ENCODE peak calls at places on chromosomes 3 and 15, in four cellular contexts. One of them, this sample, is unnamed.
A peak's percentile ranks its signal among the peaks of the same experiment; 100 is the strongest.

GRCh38 chr15:48577495-48577894 is 68.0 kb downstream of the FBN1 start:
- DNase-seq in small intestine: no peak
- DNase-seq in IMR-90: no peak
- DNase-seq in MM.1S: peak; percentile 82
- DNase-seq in this sample: no peak

GRCh38 chr15:69997701-69998273 is 99.9 kb downstream of the TLE3 start:
- DNase-seq in IMR-90: peak; percentile 4
- DNase-seq in small intestine: peak; percentile 87
- DNase-seq in MM.1S: no peak
- DNase-seq in this sample: no peak

GRCh38 chr15:26352406-26352805 is 420.5 kb downstream of the GABRB3 start:
- DNase-seq in MM.1S: no peak
- DNase-seq in small intestine: no peak
- DNase-seq in IMR-90: no peak
- DNase-seq in this sample: no peak

GRCh38 chr3:195213639-195214315 is 57.2 kb downstream of the XXYLT1 start:
- DNase-seq in IMR-90: no peak
- DNase-seq in MM.1S: no peak
- DNase-seq in small intestine: no peak
- DNase-seq in this sample: no peak

GRCh38 chr3:105496343-105496742 is 129.6 kb downstream of the ALCAM start:
- DNase-seq in IMR-90: no peak
- DNase-seq in small intestine: no peak
- DNase-seq in MM.1S: no peak
- DNase-seq in this sample: no peak

GRCh38 chr3:137012097-137012501 is 54.3 kb downstream of the IL20RB start:
- DNase-seq in IMR-90: peak; percentile 71
- DNase-seq in MM.1S: no peak
- DNase-seq in small intestine: no peak
- DNase-seq in this sample: peak; percentile 70

GRCh38 chr3:159928692-159929091 is 59.9 kb upstream of the IL12A start:
- DNase-seq in small intestine: no peak
- DNase-seq in MM.1S: no peak
- DNase-seq in IMR-90: peak; percentile 98
- DNase-seq in this sample: no peak

GRCh38 chr3:57864853-57865252 is 108.7 kb downstream of the SLMAP start:
- DNase-seq in small intestine: no peak
- DNase-seq in IMR-90: peak; percentile 45
- DNase-seq in MM.1S: no peak
- DNase-seq in this sample: no peak

GRCh38 chr3:37770938-37771918 is 90.5 kb upstream of the CTDSPL start:
- DNase-seq in MM.1S: no peak
- DNase-seq in IMR-90: no peak
- DNase-seq in small intestine: no peak
- DNase-seq in this sample: no peak

GRCh38 chr3:126721246-126721645 is 17.2 kb downstream of the CHCHD6 start:
- DNase-seq in IMR-90: no peak
- DNase-seq in MM.1S: no peak
- DNase-seq in small intestine: no peak
- DNase-seq in this sample: no peak

GRCh38 chr15:63860161-63860954 is 26.6 kb upstream of the HERC1 start:
- DNase-seq in small intestine: peak; percentile 24
- DNase-seq in MM.1S: peak; percentile 27
- DNase-seq in IMR-90: no peak
- DNase-seq in this sample: no peak

GRCh38 chr3:41751597-41751996 is 210.3 kb downstream of the ULK4 start:
- DNase-seq in IMR-90: no peak
- DNase-seq in small intestine: no peak
- DNase-seq in MM.1S: no peak
- DNase-seq in this sample: no peak

GRCh38 chr3:1734494-1735122 is 364.1 kb upstream of the CNTN4 start:
- DNase-seq in IMR-90: no peak
- DNase-seq in MM.1S: no peak
- DNase-seq in small intestine: no peak
- DNase-seq in this sample: no peak

GRCh38 chr3:21464745-21465144 is 286.3 kb downstream of the ZNF385D start:
- DNase-seq in small intestine: no peak
- DNase-seq in IMR-90: no peak
- DNase-seq in MM.1S: no peak
- DNase-seq in this sample: no peak

GRCh38 chr3:177554900-177555759 is 357.8 kb upstream of the TBL1XR1 start:
- DNase-seq in MM.1S: peak; percentile 96
- DNase-seq in IMR-90: peak; percentile 64
- DNase-seq in small intestine: no peak
- DNase-seq in this sample: no peak

GRCh38 chr3:119831022-119831421 is 49.1 kb downstream of the NR1I2 start:
- DNase-seq in IMR-90: no peak
- DNase-seq in small intestine: peak; percentile 17
- DNase-seq in MM.1S: no peak
- DNase-seq in this sample: no peak

GRCh38 chr15:60344987-60345386 is 52.8 kb downstream of the ANXA2 start:
- DNase-seq in MM.1S: no peak
- DNase-seq in IMR-90: no peak
- DNase-seq in small intestine: no peak
- DNase-seq in this sample: no peak

GRCh38 chr15:37086521-37086920 is 13.8 kb downstream of the MEIS2 start:
- DNase-seq in MM.1S: no peak
- DNase-seq in small intestine: no peak
- DNase-seq in IMR-90: peak; percentile 7
- DNase-seq in this sample: no peak

GRCh38 chr3:155382396-155383042 is 89.0 kb upstream of the STRIT1 start:
- DNase-seq in IMR-90: peak; percentile 42
- DNase-seq in MM.1S: peak; percentile 48
- DNase-seq in small intestine: peak; percentile 79
- DNase-seq in this sample: no peak

GRCh38 chr3:34212671-34213070 is 414.2 kb downstream of the PDCD6IP start:
- DNase-seq in small intestine: peak; percentile 12
- DNase-seq in MM.1S: no peak
- DNase-seq in IMR-90: peak; percentile 4
- DNase-seq in this sample: no peak

GRCh38 chr15:80932989-80933388 is 56.6 kb downstream of the MESD start:
- DNase-seq in MM.1S: no peak
- DNase-seq in IMR-90: peak; percentile 93
- DNase-seq in small intestine: no peak
- DNase-seq in this sample: no peak

GRCh38 chr3:72848703-72849081 is 447 bp upstream of the SHQ1 start:
- DNase-seq in IMR-90: no peak
- DNase-seq in small intestine: no peak
- DNase-seq in MM.1S: peak; percentile 59
- DNase-seq in this sample: no peak

GRCh38 chr3:172056416-172056815 is 17.0 kb downstream of the FNDC3B start:
- DNase-seq in small intestine: peak; percentile 29
- DNase-seq in MM.1S: no peak
- DNase-seq in IMR-90: no peak
- DNase-seq in this sample: no peak
- H3K4me1 ChIP-seq in small intestine: peaks cover 17% of the 10 kb centered on the region
- H3K4me1 ChIP-seq in MM.1S: peaks cover 60% of the 10 kb centered on the region
- H3K4me1 ChIP-seq in IMR-90: peaks cover 17% of the 10 kb centered on the region
- H3K4me1 ChIP-seq in this sample: peaks cover 73% of the 10 kb centered on the region

GRCh38 chr3:171044384-171044783 is 17.9 kb upstream of the SLC2A2 start:
- DNase-seq in IMR-90: no peak
- DNase-seq in MM.1S: no peak
- DNase-seq in small intestine: no peak
- DNase-seq in this sample: no peak

GRCh38 chr3:171039674-171040073 is 13.2 kb upstream of the SLC2A2 start:
- DNase-seq in small intestine: no peak
- DNase-seq in IMR-90: no peak
- DNase-seq in MM.1S: no peak
- DNase-seq in this sample: no peak

GRCh38 chr3:171049831-171050444 is 23.4 kb upstream of the SLC2A2 start:
- DNase-seq in small intestine: peak; percentile 43
- DNase-seq in MM.1S: peak; percentile 74
- DNase-seq in IMR-90: peak; percentile 61
- DNase-seq in this sample: no peak

GRCh38 chr3:171044828-171045793 is 18.6 kb upstream of the SLC2A2 start:
- DNase-seq in IMR-90: peak; percentile 80
- DNase-seq in small intestine: no peak
- DNase-seq in MM.1S: no peak
- DNase-seq in this sample: no peak
- H3K27ac ChIP-seq in IMR-90: no peak overlapping the region
- H3K27ac ChIP-seq in small intestine: no peak overlapping the region
- H3K27ac ChIP-seq in MM.1S: no peak overlapping the region
- H3K27ac ChIP-seq in this sample: no peak overlapping the region

DNA sequence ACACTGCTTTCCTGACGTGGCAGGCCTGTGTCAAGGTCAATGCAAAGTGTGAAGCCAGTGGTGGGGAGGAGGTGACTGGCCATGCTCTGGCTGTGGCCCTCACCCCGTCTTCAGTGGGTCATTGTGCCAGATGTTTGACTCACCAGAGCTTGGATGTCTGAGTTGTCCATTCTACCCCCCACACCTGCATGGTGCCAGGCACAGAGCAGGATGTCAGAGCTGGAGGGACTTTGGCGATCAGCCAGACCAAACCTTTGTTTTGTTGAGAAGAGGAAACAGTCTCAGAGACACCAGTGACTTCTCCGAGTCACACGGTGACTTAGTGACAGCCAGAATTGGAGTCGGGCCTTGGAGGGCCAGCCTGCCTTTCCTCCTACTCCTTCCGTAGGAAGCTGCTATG is 49.5 kb downstream of the SMAD6 start:
- DNase-seq in small intestine: no peak
- DNase-seq in MM.1S: no peak
- DNase-seq in IMR-90: no peak
- DNase-seq in this sample: no peak
- H3K4me1 ChIP-seq in small intestine: no peaks in the 10 kb centered on the region
- H3K4me1 ChIP-seq in MM.1S: no peaks in the 10 kb centered on the region
- H3K4me1 ChIP-seq in IMR-90: peaks cover 39% of the 10 kb centered on the region
- H3K4me1 ChIP-seq in this sample: peaks cover 33% of the 10 kb centered on the region

GRCh38 chr3:15649831-15650230 is 48.3 kb downstream of the BTD start:
- DNase-seq in small intestine: no peak
- DNase-seq in IMR-90: no peak
- DNase-seq in MM.1S: peak; percentile 18
- DNase-seq in this sample: no peak

GRCh38 chr3:15646924-15647511 is 45.5 kb downstream of the BTD start:
- DNase-seq in IMR-90: peak; percentile 100
- DNase-seq in MM.1S: peak; percentile 73
- DNase-seq in small intestine: no peak
- DNase-seq in this sample: no peak

GRCh38 chr3:15645740-15646490 is 44.4 kb downstream of the BTD start:
- DNase-seq in small intestine: no peak
- DNase-seq in IMR-90: peak; percentile 94
- DNase-seq in MM.1S: no peak
- DNase-seq in this sample: no peak

GRCh38 chr3:15649341-15649740 is 47.8 kb downstream of the BTD start:
- DNase-seq in MM.1S: no peak
- DNase-seq in IMR-90: no peak
- DNase-seq in small intestine: peak; percentile 43
- DNase-seq in this sample: no peak

DNA sequence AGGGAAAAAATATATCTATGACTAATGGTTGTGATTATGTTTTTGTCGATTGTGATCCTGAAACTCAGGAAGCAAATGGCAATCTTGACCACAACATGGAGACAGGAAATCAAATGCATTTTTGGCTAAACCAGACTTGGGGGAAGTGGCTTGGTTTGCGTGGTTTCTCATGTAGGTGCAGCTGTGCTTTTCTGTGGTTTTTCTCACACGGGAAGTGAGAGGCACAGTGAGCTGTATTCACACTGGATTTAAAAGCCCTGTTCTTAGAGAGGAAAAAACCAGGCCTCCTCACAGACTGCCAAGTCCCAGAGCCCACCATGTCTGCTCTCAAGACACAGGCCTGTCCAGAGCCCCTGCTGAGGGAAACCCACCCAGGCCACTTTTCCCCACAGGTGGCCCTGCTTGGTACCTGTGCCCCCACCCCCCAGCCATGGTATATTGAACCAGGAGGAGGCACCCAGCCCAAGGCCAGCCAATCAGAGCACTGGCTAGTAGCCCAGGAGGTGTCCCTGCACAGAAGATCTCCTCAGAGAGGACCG is 46.2 kb downstream of the BTD start:
- DNase-seq in IMR-90: peak; percentile 99
- DNase-seq in small intestine: peak; percentile 38
- DNase-seq in MM.1S: peak; percentile 95
- DNase-seq in this sample: no peak
- H3K27ac ChIP-seq in IMR-90: peak overlapping the region; percentile 98
- H3K27ac ChIP-seq in small intestine: peak overlapping the region; percentile 84
- H3K27ac ChIP-seq in MM.1S: peak overlapping the region; percentile 94
- H3K27ac ChIP-seq in this sample: peak overlapping the region; percentile 82

DNA sequence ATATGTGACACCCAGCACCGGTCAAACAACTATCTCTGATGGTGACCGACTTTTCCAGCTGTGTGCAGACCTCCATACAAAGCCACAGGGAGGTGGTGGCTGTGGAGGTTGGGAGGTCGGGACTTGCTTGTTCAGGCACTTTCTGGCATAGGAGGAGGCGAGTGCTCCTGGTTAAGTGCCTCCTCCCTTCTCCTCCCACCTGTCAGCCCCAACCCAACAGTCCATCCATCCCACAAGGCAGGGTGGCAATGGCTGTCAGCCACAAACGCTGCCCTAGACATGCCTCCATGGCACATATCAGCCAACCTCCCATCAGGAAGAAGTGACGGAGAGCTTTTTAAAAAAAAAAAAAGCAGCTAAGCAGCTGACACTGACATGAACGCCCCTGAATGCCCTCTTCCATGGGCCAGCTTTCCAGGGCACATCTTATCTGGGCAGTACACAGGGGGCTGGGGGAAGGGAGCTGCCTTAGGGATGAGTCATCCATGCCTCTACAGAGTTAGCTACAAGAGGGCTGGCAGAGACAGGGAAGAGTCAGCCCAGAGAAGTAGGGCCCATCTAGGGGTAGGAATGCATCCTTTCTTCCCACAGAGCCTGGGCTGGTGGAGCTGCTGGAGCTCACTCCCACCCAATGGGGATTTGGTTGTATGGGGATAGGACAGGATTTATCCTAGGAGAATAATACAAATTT is 41.2 kb downstream of the CCDC12 start:
- DNase-seq in IMR-90: peak; percentile 96
- DNase-seq in MM.1S: no peak
- DNase-seq in small intestine: peak; percentile 93
- DNase-seq in this sample: no peak
- H3K4me1 ChIP-seq in IMR-90: peaks cover 52% of the 10 kb centered on the region
- H3K4me1 ChIP-seq in MM.1S: peaks cover 24% of the 10 kb centered on the region
- H3K4me1 ChIP-seq in small intestine: peaks cover 48% of the 10 kb centered on the region
- H3K4me1 ChIP-seq in this sample: peaks cover 70% of the 10 kb centered on the region

DNA sequence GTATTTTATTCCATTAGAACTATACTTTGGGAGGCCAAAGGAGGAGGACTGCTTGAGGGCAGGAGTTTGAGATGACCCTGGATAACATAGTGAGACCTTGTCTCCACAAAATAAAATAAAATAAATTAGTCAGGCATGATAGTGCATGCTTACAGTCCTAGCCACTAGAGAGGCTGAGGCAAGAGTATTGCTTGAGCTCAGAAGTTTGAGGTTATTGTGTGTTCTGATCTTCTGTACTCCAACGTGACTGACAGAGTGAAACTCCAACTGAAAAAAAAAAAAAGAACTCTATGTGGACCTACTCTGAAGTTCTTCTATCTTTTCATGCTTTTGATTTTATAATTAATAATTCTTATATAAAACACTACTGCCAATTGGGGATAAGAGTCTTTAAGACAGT is 1560.0 kb upstream of the GBE1 start:
- DNase-seq in small intestine: no peak
- DNase-seq in MM.1S: peak; percentile 33
- DNase-seq in IMR-90: no peak
- DNase-seq in this sample: no peak
- H3K27ac ChIP-seq in small intestine: no peak overlapping the region
- H3K27ac ChIP-seq in MM.1S: peak overlapping the region; percentile 29
- H3K27ac ChIP-seq in IMR-90: no peak overlapping the region
- H3K27ac ChIP-seq in this sample: no peak overlapping the region

This sample was measured in vagina.